ENCODE peak calls at places on chromosomes 4 and X, in nine cellular contexts. G is D341Med; R is NCI-H510A; N is iris pigment epithelial cell; X is NCI-H1105; F is IMR-90; E is cardiac muscle cell; W is stimulated activated CD8-positive, alpha-beta memory T cell treated with anti-CD3 and anti-CD28 coated beads, Interleukin-2, amount 100 ng/mL, for 48 hours; Q is posterior vena cava. J is an unnamed sample.

GRCh38 chrX:2500091-2500680 is 590 bp downstream of the DHRSX start:
- DNase-seq in G (peak), R (no peak), N (peak), X (no peak), F (peak), E (peak), W (peak), Q (peak), J (no peak)

GRCh38 chrX:44705817-44706551 is 137.8 kb upstream of the DUSP21 start:
- DNase-seq in G (no peak), R (no peak), N (no peak), X (no peak), F (no peak), E (no peak), W (no peak), Q (no peak), J (no peak)

GRCh38 chr4:99807666-99808065 is 9.0 kb upstream of the DAPP1 start:
- DNase-seq in G (no peak), R (no peak), N (no peak), X (no peak), F (no peak), E (no peak), W (no peak), Q (no peak), J (no peak)

GRCh38 chr4:45100936-45101818 is 374.8 kb upstream of the GNPDA2 start:
- DNase-seq in G (no peak), R (no peak), N (peak), X (no peak), F (no peak), E (peak), W (no peak), Q (no peak), J (no peak)

GRCh38 chrX:19344207-19344534 is 444 bp downstream of the PDHA1 start:
- DNase-seq in G (no peak), R (no peak), N (no peak), X (no peak), F (no peak), E (no peak), W (no peak), Q (no peak), J (no peak)

GRCh38 chr4:141046255-141046654 is 87.0 kb downstream of the RNF150 start:
- DNase-seq in G (no peak), R (no peak), N (peak), X (no peak), F (peak), E (no peak), W (no peak), Q (no peak), J (no peak)

GRCh38 chrX:110212299-110212698 is 105.6 kb downstream of the AMMECR1 start:
- DNase-seq in G (no peak), R (no peak), N (no peak), X (no peak), F (peak), E (no peak), W (no peak), Q (no peak), J (no peak)

GRCh38 chr4:139641218-139641617 is 24.4 kb upstream of the MGST2 start:
- DNase-seq in G (no peak), R (no peak), N (peak), X (no peak), F (peak), E (no peak), W (no peak), Q (no peak), J (no peak)

GRCh38 chr4:42819863-42820514 is 72.5 kb upstream of the GRXCR1 start:
- DNase-seq in G (no peak), R (no peak), N (no peak), X (no peak), F (no peak), E (no peak), W (no peak), Q (no peak), J (no peak)

GRCh38 chrX:36957425-36958328 is 50.5 kb upstream of the FAM47C start:
- DNase-seq in G (peak), R (peak), N (no peak), X (no peak), F (no peak), E (peak), W (no peak), Q (no peak), J (no peak)

GRCh38 chr4:2075987-2076907 is 17.1 kb downstream of the NAT8L start:
- DNase-seq in G (peak), R (no peak), N (no peak), X (no peak), F (no peak), E (no peak), W (no peak), Q (peak), J (no peak)

GRCh38 chr4:61333490-61333889 is 133.4 kb downstream of the ADGRL3 start:
- DNase-seq in G (no peak), R (no peak), N (no peak), X (no peak), F (no peak), E (no peak), W (no peak), Q (no peak), J (no peak)

GRCh38 chr4:646460-646859 is 21.1 kb downstream of the PDE6B start:
- DNase-seq in G (no peak), R (no peak), N (no peak), X (no peak), F (no peak), E (no peak), W (no peak), Q (no peak), J (no peak)

GRCh38 chr4:153520871-153521329 is 54.7 kb downstream of the TMEM131L start:
- DNase-seq in G (no peak), R (no peak), N (no peak), X (no peak), F (no peak), E (no peak), W (no peak), Q (no peak), J (no peak)

GRCh38 chr4:126223784-126224407 is 909.1 kb downstream of the FAT4 start:
- DNase-seq in G (no peak), R (no peak), N (peak), X (no peak), F (peak), E (peak), W (no peak), Q (no peak), J (no peak)

GRCh38 chr4:85672116-85672515 is 197.2 kb downstream of the ARHGAP24 start:
- DNase-seq in G (no peak), R (no peak), N (no peak), X (no peak), F (no peak), E (no peak), W (no peak), Q (no peak), J (no peak)

J was measured in activated CD4-positive, alpha-beta T cell treated with anti-CD3 and anti-CD28 coated beads, Interleukin-2, amount 10 ng/mL, durations not matched to agents 7 days and 5 days.